ENCODE peak calls at places on chromosomes 1 and 21, in six cellular contexts. Z is right cardiac atrium, Q is fibroblast of mammary gland, O is tibial artery, X is left lung, J is SK-N-SH. M is an unnamed sample.

GRCh38 chr1:119485246-119485645 is 21.8 kb upstream of the HSD3B1 start:
- DNase-seq in Z (no peak), Q (no peak), O (no peak), X (no peak), J (no peak), M (no peak)

GRCh38 chr1:93672069-93672468 is 9.6 kb downstream of the BCAR3 start:
- DNase-seq in Z (peak; percentile 92), Q (peak; percentile 91), O (peak; percentile 85), X (no peak), J (no peak), M (peak; percentile 70)

GRCh38 chr21:32143222-32143939 is 135.5 kb downstream of the MIS18A start:
- DNase-seq in Z (peak; percentile 85), Q (peak; percentile 70), O (no peak), X (no peak), J (no peak), M (peak; percentile 68)

GRCh38 chr1:2801535-2802291 is at the start of gene TTC34:
- DNase-seq in Z (peak; percentile 52), Q (no peak), O (no peak), X (peak; percentile 78), J (peak; percentile 76), M (no peak)

GRCh38 chr21:29196664-29197052 is 66.2 kb downstream of the MAP3K7CL start:
- DNase-seq in Z (no peak), Q (no peak), O (no peak), X (no peak), J (no peak), M (no peak)

GRCh38 chr1:22611530-22611947 is 24.9 kb upstream of the C1QA start:
- DNase-seq in Z (peak; percentile 84), Q (peak; percentile 54), O (no peak), X (no peak), J (no peak), M (peak; percentile 77)

GRCh38 chr1:110262846-110263631 is 52.9 kb downstream of the KCNC4 start:
- DNase-seq in Z (no peak), Q (no peak), O (no peak), X (no peak), J (no peak), M (no peak)

GRCh38 chr1:52033190-52034049 is at the start of gene KTI12:
- DNase-seq in Z (peak; percentile 96), Q (peak; percentile 92), O (peak; percentile 90), X (peak; percentile 95), J (peak; percentile 91), M (peak; percentile 94)

GRCh38 chr1:21123287-21123961 is 53.3 kb downstream of the EIF4G3 start:
- DNase-seq in Z (no peak), Q (no peak), O (no peak), X (no peak), J (no peak), M (no peak)

GRCh38 chr1:12148958-12149790 is 17.6 kb upstream of the TNFRSF1B start:
- DNase-seq in Z (peak; percentile 3), Q (no peak), O (no peak), X (no peak), J (no peak), M (no peak)

GRCh38 chr21:28779914-28780313 is 212.8 kb downstream of the LTN1 start:
- DNase-seq in Z (no peak), Q (no peak), O (no peak), X (no peak), J (no peak), M (no peak)

GRCh38 chr1:63787875-63788274 is 14.1 kb downstream of the ROR1 start:
- DNase-seq in Z (no peak), Q (no peak), O (no peak), X (no peak), J (no peak), M (no peak)

GRCh38 chr1:244970661-244971523 is 106.5 kb upstream of the HNRNPU start:
- DNase-seq in Z (peak; percentile 98), Q (peak; percentile 95), O (peak; percentile 97), X (peak; percentile 98), J (peak; percentile 90), M (peak; percentile 96)

GRCh38 chr1:9770276-9770675 is 53.5 kb downstream of the CLSTN1 start:
- DNase-seq in Z (peak; percentile 72), Q (peak; percentile 28), O (no peak), X (no peak), J (no peak), M (no peak)

GRCh38 chr1:210464519-210465039 is 135.9 kb downstream of the HHAT start:
- DNase-seq in Z (peak; percentile 51), Q (peak; percentile 33), O (no peak), X (peak; percentile 88), J (peak; percentile 8), M (peak; percentile 22)

GRCh38 chr1:93648656-93649055 is 33.0 kb downstream of the BCAR3 start:
- DNase-seq in Z (no peak), Q (no peak), O (no peak), X (no peak), J (no peak), M (no peak)

GRCh38 chr1:43065191-43065590 is 106.5 kb upstream of the SLC2A1 start:
- DNase-seq in Z (no peak), Q (no peak), O (no peak), X (peak; percentile 57), J (no peak), M (no peak)

GRCh38 chr1:242871631-242872030 is 347.1 kb upstream of the PLD5 start:
- DNase-seq in Z (no peak), Q (no peak), O (no peak), X (no peak), J (peak; percentile 45), M (no peak)

GRCh38 chr1:19336543-19336942 is 24.4 kb downstream of the SLC66A1 start:
- DNase-seq in Z (peak; percentile 37), Q (peak; percentile 42), O (no peak), X (no peak), J (no peak), M (no peak)

GRCh38 chr1:173258484-173259264 is 51.5 kb upstream of the TNFSF4 start:
- DNase-seq in Z (no peak), Q (no peak), O (no peak), X (peak; percentile 18), J (no peak), M (no peak)

GRCh38 chr1:41023279-41023990 is 1.9 kb upstream of the SLFNL1 start:
- DNase-seq in Z (no peak), Q (no peak), O (peak; percentile 57), X (no peak), J (peak; percentile 73), M (peak; percentile 47)

GRCh38 chr1:7607097-7607496 is 164.0 kb upstream of the VAMP3 start:
- DNase-seq in Z (no peak), Q (no peak), O (no peak), X (no peak), J (no peak), M (no peak)

GRCh38 chr1:228445867-228446584 is 29.4 kb upstream of the TRIM17 start:
- DNase-seq in Z (peak; percentile 58), Q (peak; percentile 74), O (no peak), X (peak; percentile 74), J (no peak), M (peak; percentile 74)

GRCh38 chr1:61087574-61087973 is 5.2 kb downstream of the NFIA start:
- DNase-seq in Z (no peak), Q (no peak), O (no peak), X (no peak), J (no peak), M (no peak)

GRCh38 chr1:94650301-94650700 is 108.7 kb upstream of the F3 start:
- DNase-seq in Z (no peak), Q (no peak), O (no peak), X (no peak), J (no peak), M (no peak)

DNA sequence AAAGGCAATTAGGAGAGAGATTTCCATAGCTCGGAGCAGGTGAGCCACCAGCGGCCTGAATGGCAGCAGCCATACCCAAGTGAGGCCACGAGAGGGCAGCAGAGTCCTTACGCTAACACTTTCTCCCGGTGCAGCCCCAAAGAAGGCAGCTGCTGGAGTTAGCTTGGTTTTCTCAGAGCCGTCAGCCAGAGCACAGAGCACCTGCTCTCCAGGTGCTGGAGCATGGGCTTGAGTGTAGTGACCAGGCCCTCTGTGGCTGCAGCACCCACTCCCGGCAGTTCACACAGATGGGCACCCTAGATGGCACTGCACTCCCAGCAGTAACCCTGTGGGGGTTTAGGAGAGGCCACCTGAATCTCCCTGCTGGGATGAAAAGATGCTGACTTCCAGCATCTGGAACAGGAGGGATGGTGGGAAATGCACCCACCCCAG is 45.8 kb downstream of the TMCC2 start:
- DNase-seq in Z (peak; percentile 93), Q (peak; percentile 70), O (peak; percentile 87), X (peak; percentile 93), J (peak; percentile 91), M (peak; percentile 63)
- H3K4me3 ChIP-seq in Z (no peak overlapping the region), Q (no peak overlapping the region), O (no peak overlapping the region), X (no peak overlapping the region), J (no peak overlapping the region), M (no peak overlapping the region)

GRCh38 chr1:33302325-33302724 is 18.6 kb downstream of the A3GALT2 start:
- DNase-seq in Z (no peak), Q (no peak), O (peak; percentile 44), X (no peak), J (no peak), M (no peak)

GRCh38 chr1:33306561-33307493 is 14.1 kb downstream of the A3GALT2 start:
- DNase-seq in Z (peak; percentile 79), Q (no peak), O (peak; percentile 67), X (peak; percentile 75), J (no peak), M (peak; percentile 44)

GRCh38 chr1:33307494-33307864 is 13.4 kb downstream of the A3GALT2 start:
- DNase-seq in Z (no peak), Q (no peak), O (no peak), X (no peak), J (no peak), M (no peak)

GRCh38 chr1:33305016-33305415 is 15.9 kb downstream of the A3GALT2 start:
- DNase-seq in Z (no peak), Q (no peak), O (peak; percentile 39), X (no peak), J (no peak), M (no peak)

DNA sequence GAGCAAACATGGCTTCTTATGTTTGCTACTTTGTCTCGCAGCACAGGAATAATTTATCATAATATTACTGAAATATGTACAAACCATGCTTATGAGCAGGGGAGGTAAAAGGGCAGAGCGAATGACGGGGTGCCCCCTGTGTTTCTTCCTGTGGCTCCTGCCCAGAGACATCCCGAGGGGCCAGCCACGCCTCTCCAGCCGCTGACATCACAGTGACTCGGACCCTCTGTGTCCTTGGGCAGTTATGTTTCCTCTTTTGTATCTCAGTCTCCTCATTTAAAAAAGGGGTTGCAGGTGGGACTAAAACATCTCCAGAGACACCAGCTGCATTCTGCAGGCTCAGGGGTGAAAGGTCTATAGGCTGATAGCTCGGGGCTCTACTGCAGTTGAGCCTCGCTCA is 14.8 kb downstream of the A3GALT2 start:
- DNase-seq in Z (no peak), Q (no peak), O (peak; percentile 54), X (no peak), J (no peak), M (no peak)
- H3K4me3 ChIP-seq in Z (no peak overlapping the region), Q (no peak overlapping the region), O (no peak overlapping the region), X (no peak overlapping the region), J (no peak overlapping the region), M (no peak overlapping the region)

GRCh38 chr1:36835696-36836095 is 198.6 kb downstream of the GRIK3 start:
- DNase-seq in Z (no peak), Q (no peak), O (no peak), X (peak; percentile 30), J (no peak), M (no peak)
- H3K4me3 ChIP-seq in Z (no peak overlapping the region), Q (no peak overlapping the region), O (no peak overlapping the region), X (no peak overlapping the region), J (no peak overlapping the region), M (no peak overlapping the region)

DNA sequence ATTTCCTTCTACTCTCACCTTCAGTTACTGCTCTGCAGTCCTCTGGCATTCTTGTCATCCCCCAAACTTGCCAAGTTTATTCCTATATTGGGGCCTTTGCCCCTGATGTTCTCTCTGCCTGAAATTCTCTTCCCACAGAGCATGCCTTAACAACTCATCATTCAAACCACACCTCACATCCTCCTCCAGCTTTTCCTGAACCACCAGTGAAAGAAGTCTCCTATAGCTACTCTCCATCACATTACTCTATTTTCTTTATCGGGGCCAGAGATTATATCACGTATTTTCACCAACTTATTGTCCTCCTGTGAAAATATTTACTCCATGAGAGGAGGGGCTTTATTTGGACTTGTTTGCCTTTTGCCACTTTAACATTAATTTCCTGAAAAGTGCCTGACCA is 32.1 kb downstream of the EXTL2 start:
- DNase-seq in Z (no peak), Q (peak; percentile 82), O (no peak), X (no peak), J (no peak), M (peak; percentile 81)
- H3K4me3 ChIP-seq in Z (no peak overlapping the region), Q (no peak overlapping the region), O (no peak overlapping the region), X (no peak overlapping the region), J (no peak overlapping the region), M (no peak overlapping the region)